ENCODE peak calls at places on chromosomes 13 and 19, in five cellular contexts. One of them, this sample, is unnamed.

GRCh38 chr13:50080158-50080855 is 65.1 kb downstream of the KCNRG start:
- DNase-seq in H1: no peak
- DNase-seq in transverse colon: peak
- DNase-seq in spleen: no peak
- DNase-seq in stomach: no peak
- DNase-seq in this sample: no peak

GRCh38 chr19:53254451-53255341 is at the start of gene ZNF677:
- DNase-seq in spleen: peak
- DNase-seq in H1: peak
- DNase-seq in stomach: peak
- DNase-seq in transverse colon: peak
- DNase-seq in this sample: peak

GRCh38 chr19:35959040-35959967 is 23.1 kb downstream of the LRFN3 start:
- DNase-seq in spleen: peak
- DNase-seq in stomach: peak
- DNase-seq in H1: no peak
- DNase-seq in transverse colon: peak
- DNase-seq in this sample: no peak

GRCh38 chr19:35114656-35115537 is 726 bp upstream of the FXYD3 start:
- DNase-seq in spleen: peak
- DNase-seq in stomach: peak
- DNase-seq in transverse colon: peak
- DNase-seq in H1: peak
- DNase-seq in this sample: peak

GRCh38 chr19:42051166-42052115 is 18.6 kb downstream of the GRIK5 start:
- DNase-seq in spleen: no peak
- DNase-seq in stomach: peak
- DNase-seq in H1: no peak
- DNase-seq in transverse colon: no peak
- DNase-seq in this sample: no peak

GRCh38 chr13:36094478-36094877 is 36.7 kb downstream of the DCLK1 start:
- DNase-seq in H1: no peak
- DNase-seq in transverse colon: no peak
- DNase-seq in spleen: no peak
- DNase-seq in stomach: no peak
- DNase-seq in this sample: no peak

GRCh38 chr13:28761586-28761985 is 42.8 kb upstream of the SLC46A3 start:
- DNase-seq in H1: no peak
- DNase-seq in stomach: no peak
- DNase-seq in spleen: no peak
- DNase-seq in transverse colon: no peak
- DNase-seq in this sample: no peak

GRCh38 chr13:111905609-111905945 is 161.4 kb upstream of the SOX1 start:
- DNase-seq in spleen: no peak
- DNase-seq in stomach: no peak
- DNase-seq in transverse colon: no peak
- DNase-seq in H1: no peak
- DNase-seq in this sample: no peak

GRCh38 chr19:55676384-55676783 is 1.4 kb downstream of the EPN1 start:
- DNase-seq in spleen: no peak
- DNase-seq in transverse colon: no peak
- DNase-seq in H1: no peak
- DNase-seq in stomach: peak
- DNase-seq in this sample: no peak

GRCh38 chr13:42633495-42633894 is 59.5 kb downstream of the TNFSF11 start:
- DNase-seq in spleen: no peak
- DNase-seq in stomach: no peak
- DNase-seq in H1: no peak
- DNase-seq in transverse colon: no peak
- DNase-seq in this sample: no peak

GRCh38 chr13:32645854-32646253 is 59.6 kb downstream of the PDS5B start:
- DNase-seq in H1: no peak
- DNase-seq in transverse colon: no peak
- DNase-seq in spleen: no peak
- DNase-seq in stomach: no peak
- DNase-seq in this sample: no peak

GRCh38 chr13:107209811-107210210 is 641.9 kb upstream of the ARGLU1 start:
- DNase-seq in transverse colon: no peak
- DNase-seq in spleen: no peak
- DNase-seq in H1: no peak
- DNase-seq in stomach: no peak
- DNase-seq in this sample: no peak

GRCh38 chr13:95564948-95565347 is 12.4 kb downstream of the CLDN10 start:
- DNase-seq in spleen: no peak
- DNase-seq in H1: no peak
- DNase-seq in stomach: no peak
- DNase-seq in transverse colon: no peak
- DNase-seq in this sample: no peak

GRCh38 chr19:46878613-46879375 is 18.0 kb downstream of the ARHGAP35 start:
- DNase-seq in transverse colon: no peak
- DNase-seq in stomach: no peak
- DNase-seq in H1: no peak
- DNase-seq in spleen: no peak
- DNase-seq in this sample: no peak

GRCh38 chr13:93244141-93244917 is 17.7 kb downstream of the GPC6 start:
- DNase-seq in H1: no peak
- DNase-seq in spleen: no peak
- DNase-seq in stomach: no peak
- DNase-seq in transverse colon: no peak
- DNase-seq in this sample: no peak

GRCh38 chr19:27870293-27870692 is 1342.7 kb downstream of the UQCRFS1 start:
- DNase-seq in spleen: no peak
- DNase-seq in stomach: no peak
- DNase-seq in transverse colon: no peak
- DNase-seq in H1: no peak
- DNase-seq in this sample: no peak

GRCh38 chr19:5934779-5935472 is 20.9 kb downstream of the CAPS start:
- DNase-seq in spleen: no peak
- DNase-seq in stomach: no peak
- DNase-seq in H1: no peak
- DNase-seq in transverse colon: no peak
- DNase-seq in this sample: no peak

GRCh38 chr19:39515551-39516191 is 732 bp downstream of the SELENOV start:
- DNase-seq in stomach: no peak
- DNase-seq in spleen: no peak
- DNase-seq in H1: no peak
- DNase-seq in transverse colon: no peak
- DNase-seq in this sample: no peak

GRCh38 chr13:110485604-110486003 is 75.9 kb downstream of the RAB20 start:
- DNase-seq in spleen: no peak
- DNase-seq in H1: peak
- DNase-seq in stomach: no peak
- DNase-seq in transverse colon: no peak
- DNase-seq in this sample: no peak

GRCh38 chr13:44921931-44922758 is 67.1 kb downstream of the NUFIP1 start:
- DNase-seq in transverse colon: peak
- DNase-seq in H1: no peak
- DNase-seq in stomach: peak
- DNase-seq in spleen: no peak
- DNase-seq in this sample: no peak
- TF ChIP-seq POLR2AphosphoS5 in transverse colon: peak
- TF ChIP-seq POLR2AphosphoS5 in H1: no peak
- TF ChIP-seq POLR2AphosphoS5 in stomach: peak
- TF ChIP-seq POLR2AphosphoS5 in spleen: peak
- TF ChIP-seq POLR2AphosphoS5 in this sample: no peak

GRCh38 chr13:97274782-97275252 is 52.7 kb downstream of the MBNL2 start:
- DNase-seq in transverse colon: no peak
- DNase-seq in stomach: no peak
- DNase-seq in H1: no peak
- DNase-seq in spleen: no peak
- DNase-seq in this sample: no peak
- TF ChIP-seq POLR2AphosphoS5 in transverse colon: no peak
- TF ChIP-seq POLR2AphosphoS5 in stomach: no peak
- TF ChIP-seq POLR2AphosphoS5 in H1: no peak
- TF ChIP-seq POLR2AphosphoS5 in spleen: no peak
- TF ChIP-seq POLR2AphosphoS5 in this sample: no peak

GRCh38 chr19:33392341-33393285 is 19.1 kb downstream of the CEBPG start:
- DNase-seq in H1: no peak
- DNase-seq in spleen: peak
- DNase-seq in stomach: peak
- DNase-seq in transverse colon: peak
- DNase-seq in this sample: peak

GRCh38 chr19:33394723-33395560 is 21.4 kb downstream of the CEBPG start:
- DNase-seq in H1: no peak
- DNase-seq in transverse colon: no peak
- DNase-seq in spleen: peak
- DNase-seq in stomach: no peak
- DNase-seq in this sample: no peak

GRCh38 chr19:33391631-33392249 is 18.2 kb downstream of the CEBPG start:
- DNase-seq in stomach: no peak
- DNase-seq in H1: no peak
- DNase-seq in transverse colon: no peak
- DNase-seq in spleen: no peak
- DNase-seq in this sample: no peak

GRCh38 chr19:33394006-33394722 is 20.7 kb downstream of the CEBPG start:
- DNase-seq in stomach: no peak
- DNase-seq in spleen: peak
- DNase-seq in transverse colon: no peak
- DNase-seq in H1: no peak
- DNase-seq in this sample: no peak

GRCh38 chr19:33393286-33394005 is 19.9 kb downstream of the CEBPG start:
- DNase-seq in H1: no peak
- DNase-seq in stomach: no peak
- DNase-seq in transverse colon: no peak
- DNase-seq in spleen: peak
- DNase-seq in this sample: peak
- TF ChIP-seq POLR2AphosphoS5 in H1: no peak
- TF ChIP-seq POLR2AphosphoS5 in stomach: no peak
- TF ChIP-seq POLR2AphosphoS5 in transverse colon: no peak
- TF ChIP-seq POLR2AphosphoS5 in spleen: no peak
- TF ChIP-seq POLR2AphosphoS5 in this sample: no peak

GRCh38 chr13:99066219-99066618 is 88.4 kb upstream of the DOCK9 start:
- DNase-seq in spleen: no peak
- DNase-seq in H1: no peak
- DNase-seq in stomach: no peak
- DNase-seq in transverse colon: no peak
- DNase-seq in this sample: no peak

GRCh38 chr13:99064624-99065249 is 86.9 kb upstream of the DOCK9 start:
- DNase-seq in transverse colon: no peak
- DNase-seq in spleen: no peak
- DNase-seq in stomach: no peak
- DNase-seq in H1: no peak
- DNase-seq in this sample: no peak

GRCh38 chr13:99065250-99066015 is 87.6 kb upstream of the DOCK9 start:
- DNase-seq in transverse colon: no peak
- DNase-seq in H1: no peak
- DNase-seq in stomach: no peak
- DNase-seq in spleen: no peak
- DNase-seq in this sample: no peak

GRCh38 chr13:99063952-99064351 is 86.1 kb upstream of the DOCK9 start:
- DNase-seq in transverse colon: no peak
- DNase-seq in H1: no peak
- DNase-seq in spleen: no peak
- DNase-seq in stomach: no peak
- DNase-seq in this sample: no peak

DNA sequence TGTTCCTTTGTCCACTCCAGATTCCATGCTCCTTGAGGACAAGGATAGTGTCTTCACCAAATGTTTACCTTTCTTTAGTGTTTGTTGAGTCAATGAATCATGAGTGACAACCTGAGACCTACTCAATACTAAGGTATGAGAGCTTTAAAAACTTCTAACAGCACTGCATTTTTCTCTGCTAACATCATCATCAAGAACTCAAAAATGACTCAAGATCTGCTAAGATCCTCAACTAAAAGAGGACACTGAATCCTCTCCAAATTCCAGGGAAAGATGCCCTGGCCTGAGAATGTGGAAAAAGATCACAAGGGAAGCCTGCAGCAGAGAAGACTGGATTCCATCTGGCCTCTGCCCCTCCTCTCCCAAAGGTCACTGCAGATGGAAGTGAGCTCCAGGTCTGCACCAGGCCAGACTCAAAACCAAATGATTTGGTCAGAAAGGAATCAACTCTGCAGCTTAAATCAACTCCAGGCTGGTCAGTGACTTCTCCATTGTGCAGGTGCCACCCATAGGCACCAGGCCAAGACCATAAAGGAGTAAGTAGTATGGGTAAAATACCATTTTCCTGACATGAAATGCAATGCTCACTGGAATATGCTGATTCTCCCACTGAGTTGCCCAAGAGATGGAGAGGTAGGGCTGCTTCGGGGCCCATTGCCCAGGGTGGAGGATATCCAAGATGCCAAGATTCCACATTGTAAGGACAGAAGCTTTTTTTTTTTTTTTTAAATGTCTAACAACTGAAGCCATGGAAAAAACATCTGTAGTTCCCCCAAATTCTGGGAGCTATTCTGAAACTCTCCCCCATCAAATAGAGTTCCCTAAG is 89.5 kb upstream of the DOCK9 start:
- DNase-seq in spleen: no peak
- DNase-seq in stomach: no peak
- DNase-seq in transverse colon: no peak
- DNase-seq in H1: no peak
- DNase-seq in this sample: no peak
- TF ChIP-seq POLR2AphosphoS5 in spleen: no peak
- TF ChIP-seq POLR2AphosphoS5 in stomach: no peak
- TF ChIP-seq POLR2AphosphoS5 in transverse colon: no peak
- TF ChIP-seq POLR2AphosphoS5 in H1: no peak
- TF ChIP-seq POLR2AphosphoS5 in this sample: no peak

GRCh38 chr19:49338023-49338677 is 2.9 kb downstream of the CD37 start:
- DNase-seq in transverse colon: no peak
- DNase-seq in H1: no peak
- DNase-seq in stomach: no peak
- DNase-seq in spleen: peak
- DNase-seq in this sample: peak
- TF ChIP-seq POLR2AphosphoS5 in transverse colon: no peak
- TF ChIP-seq POLR2AphosphoS5 in H1: peak
- TF ChIP-seq POLR2AphosphoS5 in stomach: no peak
- TF ChIP-seq POLR2AphosphoS5 in spleen: no peak
- TF ChIP-seq POLR2AphosphoS5 in this sample: no peak

DNA sequence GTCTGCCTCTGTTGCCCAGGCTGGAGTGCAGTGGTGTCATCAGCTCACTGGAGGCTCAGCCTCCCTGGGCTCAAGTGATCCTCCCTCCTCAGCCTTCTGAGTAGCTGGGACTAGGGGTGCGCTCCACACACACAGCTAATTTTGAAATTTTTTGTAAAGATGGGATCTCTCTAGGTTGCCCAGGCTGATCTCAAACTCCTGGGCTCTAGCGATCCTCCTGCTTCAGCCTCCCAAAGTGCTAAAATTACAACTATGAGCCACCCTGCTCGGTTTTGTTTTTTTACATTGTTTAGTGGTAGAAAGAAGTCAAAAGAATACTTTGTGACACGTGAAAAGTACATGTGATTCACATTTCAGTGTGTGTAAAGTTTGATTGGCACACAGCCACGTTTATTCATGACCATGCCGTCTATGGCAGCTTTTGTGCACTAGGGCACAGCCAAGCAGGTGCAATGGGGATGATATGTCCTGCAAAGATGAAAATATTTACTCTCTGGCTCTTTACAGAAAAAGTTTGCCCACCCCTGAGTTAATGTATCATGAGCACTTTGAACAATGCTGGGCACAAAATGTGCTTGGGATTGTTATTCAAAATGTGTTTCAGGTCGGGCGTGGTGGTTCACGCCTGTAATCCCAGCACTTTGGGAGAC is 16.2 kb upstream of the NFIC start:
- DNase-seq in transverse colon: peak
- DNase-seq in spleen: no peak
- DNase-seq in stomach: peak
- DNase-seq in H1: no peak
- DNase-seq in this sample: no peak
- TF ChIP-seq POLR2AphosphoS5 in transverse colon: peak
- TF ChIP-seq POLR2AphosphoS5 in spleen: no peak
- TF ChIP-seq POLR2AphosphoS5 in stomach: peak
- TF ChIP-seq POLR2AphosphoS5 in H1: no peak
- TF ChIP-seq POLR2AphosphoS5 in this sample: no peak